ENCODE peak calls at places on chromosomes 6 and 20, in seven cellular contexts. One of them, this sample, is unnamed.

GRCh38 chr20:33251496-33251895 is 15.7 kb downstream of the BPIFA1 start:
- DNase-seq in keratinocyte: no peak
- DNase-seq in HCT116: no peak
- DNase-seq in OCI-LY7: no peak
- DNase-seq in sigmoid colon: no peak
- DNase-seq in SK-N-SH: no peak
- DNase-seq in aorta: no peak
- DNase-seq in this sample: no peak

GRCh38 chr20:1185316-1185741 is 548 bp upstream of the TMEM74B start:
- DNase-seq in keratinocyte: no peak
- DNase-seq in HCT116: no peak
- DNase-seq in OCI-LY7: no peak
- DNase-seq in sigmoid colon: no peak
- DNase-seq in SK-N-SH: peak; percentile 87
- DNase-seq in aorta: no peak
- DNase-seq in this sample: no peak

GRCh38 chr20:23159923-23160445 is 73.9 kb upstream of the CD93 start:
- DNase-seq in keratinocyte: no peak
- DNase-seq in HCT116: no peak
- DNase-seq in OCI-LY7: no peak
- DNase-seq in sigmoid colon: no peak
- DNase-seq in SK-N-SH: no peak
- DNase-seq in aorta: no peak
- DNase-seq in this sample: no peak

GRCh38 chr6:91781946-91782345 is 1195.1 kb upstream of the MAP3K7 start:
- DNase-seq in keratinocyte: no peak
- DNase-seq in HCT116: no peak
- DNase-seq in OCI-LY7: no peak
- DNase-seq in sigmoid colon: no peak
- DNase-seq in SK-N-SH: no peak
- DNase-seq in aorta: no peak
- DNase-seq in this sample: no peak

GRCh38 chr20:22586645-22587310 is 2.4 kb upstream of the FOXA2 start:
- DNase-seq in keratinocyte: no peak
- DNase-seq in HCT116: no peak
- DNase-seq in OCI-LY7: no peak
- DNase-seq in sigmoid colon: no peak
- DNase-seq in SK-N-SH: peak; percentile 74
- DNase-seq in aorta: peak; percentile 81
- DNase-seq in this sample: no peak

GRCh38 chr6:134347916-134348805 is 30.2 kb upstream of the SGK1 start:
- DNase-seq in keratinocyte: peak; percentile 28
- DNase-seq in HCT116: no peak
- DNase-seq in OCI-LY7: no peak
- DNase-seq in sigmoid colon: no peak
- DNase-seq in SK-N-SH: no peak
- DNase-seq in aorta: peak; percentile 81
- DNase-seq in this sample: peak; percentile 73

GRCh38 chr6:83097204-83097603 is 29.7 kb downstream of the DOP1A start:
- DNase-seq in keratinocyte: no peak
- DNase-seq in HCT116: no peak
- DNase-seq in OCI-LY7: no peak
- DNase-seq in sigmoid colon: no peak
- DNase-seq in SK-N-SH: no peak
- DNase-seq in aorta: no peak
- DNase-seq in this sample: no peak

GRCh38 chr6:44489912-44490604 is 102.6 kb downstream of the CDC5L start:
- DNase-seq in keratinocyte: no peak
- DNase-seq in HCT116: peak; percentile 16
- DNase-seq in OCI-LY7: no peak
- DNase-seq in sigmoid colon: no peak
- DNase-seq in SK-N-SH: no peak
- DNase-seq in aorta: no peak
- DNase-seq in this sample: peak; percentile 87

GRCh38 chr6:111978826-111979225 is 75.1 kb upstream of the CCN6 start:
- DNase-seq in keratinocyte: no peak
- DNase-seq in HCT116: no peak
- DNase-seq in OCI-LY7: no peak
- DNase-seq in sigmoid colon: no peak
- DNase-seq in SK-N-SH: no peak
- DNase-seq in aorta: no peak
- DNase-seq in this sample: no peak

GRCh38 chr6:161498359-161498758 is 224.5 kb upstream of the AGPAT4 start:
- DNase-seq in keratinocyte: no peak
- DNase-seq in HCT116: peak; percentile 66
- DNase-seq in OCI-LY7: no peak
- DNase-seq in sigmoid colon: no peak
- DNase-seq in SK-N-SH: peak; percentile 41
- DNase-seq in aorta: no peak
- DNase-seq in this sample: no peak

GRCh38 chr6:114081730-114082129 is 110.8 kb upstream of the HDAC2 start:
- DNase-seq in keratinocyte: no peak
- DNase-seq in HCT116: no peak
- DNase-seq in OCI-LY7: no peak
- DNase-seq in sigmoid colon: no peak
- DNase-seq in SK-N-SH: no peak
- DNase-seq in aorta: no peak
- DNase-seq in this sample: no peak

GRCh38 chr6:11732036-11732545 is 46.5 kb downstream of the ADTRP start:
- DNase-seq in keratinocyte: no peak
- DNase-seq in HCT116: no peak
- DNase-seq in OCI-LY7: no peak
- DNase-seq in sigmoid colon: peak; percentile 84
- DNase-seq in SK-N-SH: no peak
- DNase-seq in aorta: peak; percentile 90
- DNase-seq in this sample: peak; percentile 61

GRCh38 chr20:4483481-4483880 is 238.2 kb upstream of the PRND start:
- DNase-seq in keratinocyte: no peak
- DNase-seq in HCT116: no peak
- DNase-seq in OCI-LY7: no peak
- DNase-seq in sigmoid colon: no peak
- DNase-seq in SK-N-SH: no peak
- DNase-seq in aorta: no peak
- DNase-seq in this sample: no peak

GRCh38 chr6:151376440-151376839 is 14.9 kb downstream of the ZBTB2 start:
- DNase-seq in keratinocyte: no peak
- DNase-seq in HCT116: no peak
- DNase-seq in OCI-LY7: peak; percentile 66
- DNase-seq in sigmoid colon: no peak
- DNase-seq in SK-N-SH: no peak
- DNase-seq in aorta: no peak
- DNase-seq in this sample: no peak

GRCh38 chr6:3321042-3321441 is 62.3 kb downstream of the PSMG4 start:
- DNase-seq in keratinocyte: no peak
- DNase-seq in HCT116: no peak
- DNase-seq in OCI-LY7: no peak
- DNase-seq in sigmoid colon: no peak
- DNase-seq in SK-N-SH: no peak
- DNase-seq in aorta: no peak
- DNase-seq in this sample: no peak

DNA sequence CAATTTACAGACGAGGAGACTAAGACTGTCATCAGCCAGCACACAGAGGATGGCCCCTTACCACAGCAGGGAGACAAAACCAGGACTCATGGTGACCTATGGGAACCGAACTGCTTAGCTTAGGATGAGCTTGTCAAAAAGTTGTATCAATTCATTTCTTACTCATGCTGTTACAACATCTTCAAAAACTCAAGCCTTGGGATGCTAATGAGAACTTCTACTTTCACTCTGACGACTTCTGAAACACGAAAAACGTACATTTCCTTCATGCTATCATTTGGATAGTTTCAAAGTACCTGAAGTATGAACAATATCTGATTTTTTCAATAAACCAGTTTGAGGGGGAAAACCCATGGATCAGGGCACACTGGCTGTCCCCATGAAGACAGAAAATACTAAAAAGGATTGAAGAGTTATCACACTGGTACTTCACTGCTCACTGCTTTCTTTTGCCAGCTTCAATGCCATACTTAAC is 31.9 kb downstream of the HIVEP2 start:
- DNase-seq in keratinocyte: no peak
- DNase-seq in HCT116: no peak
- DNase-seq in OCI-LY7: no peak
- DNase-seq in sigmoid colon: no peak
- DNase-seq in SK-N-SH: no peak
- DNase-seq in aorta: no peak
- DNase-seq in this sample: no peak
- H3K4me3 ChIP-seq in keratinocyte: no peak overlapping the region
- H3K4me3 ChIP-seq in HCT116: no peak overlapping the region
- H3K4me3 ChIP-seq in OCI-LY7: peak overlapping the region; percentile 16
- H3K4me3 ChIP-seq in sigmoid colon: no peak overlapping the region
- H3K4me3 ChIP-seq in SK-N-SH: no peak overlapping the region
- H3K4me3 ChIP-seq in aorta: no peak overlapping the region
- H3K4me3 ChIP-seq in this sample: no peak overlapping the region

GRCh38 chr20:17662333-17663039 is 19.6 kb downstream of the RRBP1 start:
- DNase-seq in keratinocyte: no peak
- DNase-seq in HCT116: no peak
- DNase-seq in OCI-LY7: no peak
- DNase-seq in sigmoid colon: peak; percentile 80
- DNase-seq in SK-N-SH: no peak
- DNase-seq in aorta: peak; percentile 79
- DNase-seq in this sample: peak; percentile 57
- H3K27ac ChIP-seq in keratinocyte: no peak overlapping the region
- H3K27ac ChIP-seq in HCT116: no peak overlapping the region
- H3K27ac ChIP-seq in OCI-LY7: no peak overlapping the region
- H3K27ac ChIP-seq in sigmoid colon: peak overlapping the region; percentile 7
- H3K27ac ChIP-seq in SK-N-SH: no peak overlapping the region
- H3K27ac ChIP-seq in aorta: no peak overlapping the region
- H3K27ac ChIP-seq in this sample: peak overlapping the region; percentile 80

GRCh38 chr6:13273931-13274706 is 54.2 kb downstream of the TBC1D7 start:
- DNase-seq in keratinocyte: no peak
- DNase-seq in HCT116: no peak
- DNase-seq in OCI-LY7: no peak
- DNase-seq in sigmoid colon: no peak
- DNase-seq in SK-N-SH: no peak
- DNase-seq in aorta: no peak
- DNase-seq in this sample: no peak
- H3K4me3 ChIP-seq in keratinocyte: no peak overlapping the region
- H3K4me3 ChIP-seq in HCT116: no peak overlapping the region
- H3K4me3 ChIP-seq in OCI-LY7: peak overlapping the region; percentile 71
- H3K4me3 ChIP-seq in sigmoid colon: no peak overlapping the region
- H3K4me3 ChIP-seq in SK-N-SH: no peak overlapping the region
- H3K4me3 ChIP-seq in aorta: no peak overlapping the region
- H3K4me3 ChIP-seq in this sample: peak overlapping the region; percentile 36

DNA sequence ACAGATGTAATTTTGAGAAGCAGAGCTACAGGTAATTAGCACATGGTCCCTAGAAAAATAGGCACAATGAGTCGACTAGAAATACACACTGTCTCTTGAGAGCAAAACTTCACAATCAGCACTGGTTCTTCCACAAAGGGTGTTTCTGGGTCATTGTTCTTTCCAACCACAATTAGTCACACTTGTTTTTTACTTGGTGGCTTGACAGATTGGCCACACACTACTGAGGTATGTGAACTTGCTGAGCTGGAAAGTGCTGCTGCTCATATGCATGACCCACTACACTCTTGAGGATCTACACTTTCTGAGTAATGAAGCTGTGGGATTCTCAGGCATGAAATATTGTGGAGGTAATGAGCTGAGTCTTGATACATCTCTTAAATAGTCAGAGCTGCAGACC is 347.7 kb downstream of the BCKDHB start:
- DNase-seq in keratinocyte: peak; percentile 95
- DNase-seq in HCT116: peak; percentile 37
- DNase-seq in OCI-LY7: no peak
- DNase-seq in sigmoid colon: no peak
- DNase-seq in SK-N-SH: no peak
- DNase-seq in aorta: no peak
- DNase-seq in this sample: no peak
- H3K27ac ChIP-seq in keratinocyte: peak overlapping the region; percentile 64
- H3K27ac ChIP-seq in HCT116: no peak overlapping the region
- H3K27ac ChIP-seq in OCI-LY7: no peak overlapping the region
- H3K27ac ChIP-seq in sigmoid colon: no peak overlapping the region
- H3K27ac ChIP-seq in SK-N-SH: peak overlapping the region; percentile 32
- H3K27ac ChIP-seq in aorta: no peak overlapping the region
- H3K27ac ChIP-seq in this sample: no peak overlapping the region

GRCh38 chr6:7042056-7042653 is 65.6 kb upstream of the RREB1 start:
- DNase-seq in keratinocyte: no peak
- DNase-seq in HCT116: no peak
- DNase-seq in OCI-LY7: no peak
- DNase-seq in sigmoid colon: no peak
- DNase-seq in SK-N-SH: no peak
- DNase-seq in aorta: no peak
- DNase-seq in this sample: no peak
- H3K4me3 ChIP-seq in keratinocyte: no peak overlapping the region
- H3K4me3 ChIP-seq in HCT116: no peak overlapping the region
- H3K4me3 ChIP-seq in OCI-LY7: no peak overlapping the region
- H3K4me3 ChIP-seq in sigmoid colon: no peak overlapping the region
- H3K4me3 ChIP-seq in SK-N-SH: no peak overlapping the region
- H3K4me3 ChIP-seq in aorta: no peak overlapping the region
- H3K4me3 ChIP-seq in this sample: no peak overlapping the region